ENCODE peak calls at places on chromosomes 2 and 18, in eight cellular contexts. D is caudate nucleus; W is activated CD8-positive, alpha-beta memory T cell treated with anti-CD3 and anti-CD28 coated beads, Interleukin-2, amount 10 ng/mL, durations not matched to agents 7 days and 5 days; R is endothelial cell; U is activated T-cell treated with anti-CD3 and anti-CD28 coated beads for 4 hours; O is adipocyte; Z is ovary; B is mucosa of descending colon. Q is an unnamed sample.

GRCh38 chr2:160201849-160202539 is 1.9 kb upstream of the ITGB6 start:
- DNase-seq in O (no peak), U (no peak), W (no peak), Z (no peak), R (no peak), B (no peak), D (no peak), Q (no peak)

GRCh38 chr2:174745142-174745541 is 19.1 kb downstream of the CHRNA1 start:
- DNase-seq in B (no peak), D (no peak), O (no peak), R (no peak), U (no peak), Z (no peak), W (no peak), Q (no peak)

GRCh38 chr18:22182884-22183610 is 13.7 kb downstream of the GATA6 start:
- DNase-seq in W (no peak), U (no peak), D (no peak), R (no peak), Z (no peak), B (no peak), O (no peak), Q (no peak)

GRCh38 chr2:41127351-41127750 is 675.5 kb upstream of the SLC8A1 start:
- DNase-seq in Z (no peak), D (no peak), U (no peak), W (no peak), O (no peak), B (no peak), R (no peak), Q (no peak)

GRCh38 chr2:105522645-105523044 is 123.8 kb upstream of the FHL2 start:
- DNase-seq in R (no peak), D (no peak), O (no peak), Z (peak), W (no peak), U (no peak), B (no peak), Q (no peak)

GRCh38 chr2:172864182-172864581 is 128.5 kb downstream of the RAPGEF4 start:
- DNase-seq in Z (peak), D (peak), U (peak), B (peak), W (peak), R (peak), O (peak), Q (peak)

GRCh38 chr2:101387151-101387807 is at the start of gene CREG2:
- DNase-seq in B (peak), O (peak), R (peak), W (peak), U (peak), Z (peak), D (peak), Q (no peak)

GRCh38 chr2:43133708-43134570 is 92.5 kb downstream of the ZFP36L2 start:
- DNase-seq in D (peak), W (peak), U (peak), Z (peak), R (no peak), O (no peak), B (peak), Q (no peak)

GRCh38 chr2:26471278-26471677 is 6.6 kb downstream of the OTOF start:
- DNase-seq in W (no peak), D (no peak), R (peak), O (no peak), Z (no peak), B (no peak), U (no peak), Q (no peak)

GRCh38 chr2:127627740-127628571 is 18.0 kb upstream of the GPR17 start:
- DNase-seq in U (no peak), B (peak), O (no peak), D (no peak), R (no peak), Z (no peak), W (no peak), Q (no peak)

GRCh38 chr2:19600506-19600905 is 242.1 kb upstream of the OSR1 start:
- DNase-seq in Z (no peak), D (no peak), U (no peak), R (no peak), W (no peak), O (peak), B (no peak), Q (no peak)

GRCh38 chr18:23250893-23251656 is 115.8 kb downstream of the CABLES1 start:
- DNase-seq in U (no peak), R (no peak), Z (no peak), O (no peak), D (no peak), W (peak), B (no peak), Q (no peak)

GRCh38 chr2:80331025-80331424 is 26.5 kb upstream of the LRRTM1 start:
- DNase-seq in O (no peak), D (peak), Z (no peak), B (no peak), R (no peak), U (no peak), W (no peak), Q (no peak)

GRCh38 chr2:53854678-53855077 is 5.1 kb downstream of the GPR75 start:
- DNase-seq in W (no peak), U (no peak), R (no peak), D (no peak), Z (no peak), B (no peak), O (no peak), Q (no peak)

GRCh38 chr18:48165104-48165866 is 234.8 kb upstream of the SMAD2 start:
- DNase-seq in D (no peak), R (no peak), W (no peak), B (peak), Z (no peak), O (no peak), U (no peak), Q (no peak)

GRCh38 chr2:246489-247145 is 17.2 kb downstream of the SH3YL1 start:
- DNase-seq in W (no peak), U (no peak), O (peak), Z (no peak), B (no peak), R (peak), D (no peak), Q (peak)

GRCh38 chr2:120499784-120500495 is 154.0 kb downstream of the INHBB start:
- DNase-seq in W (no peak), R (no peak), Z (no peak), U (no peak), O (no peak), B (no peak), D (no peak), Q (no peak)

GRCh38 chr18:51168960-51169662 is 28.4 kb downstream of the MEX3C start:
- DNase-seq in W (no peak), R (no peak), Z (no peak), O (no peak), U (no peak), B (no peak), D (no peak), Q (no peak)

GRCh38 chr2:39304200-39304599 is 60.4 kb upstream of the CDKL4 start:
- DNase-seq in W (no peak), D (no peak), O (peak), B (no peak), U (no peak), R (no peak), Z (no peak), Q (no peak)

GRCh38 chr2:175004980-175005832 is at the start of gene CHN1:
- DNase-seq in R (peak), Z (peak), D (peak), U (peak), W (peak), O (peak), B (peak), Q (no peak)

GRCh38 chr2:226705133-226705886 is 94.3 kb downstream of the IRS1 start:
- DNase-seq in O (no peak), Z (no peak), W (no peak), D (no peak), B (no peak), R (no peak), U (no peak), Q (no peak)

GRCh38 chr2:235903803-235904637 is 264.2 kb downstream of the GBX2 start:
- DNase-seq in O (no peak), R (no peak), W (no peak), Z (no peak), D (no peak), B (no peak), U (no peak), Q (no peak)

GRCh38 chr2:156331572-156332451 is 709 bp downstream of the NR4A2 start:
- DNase-seq in W (peak), D (peak), Z (peak), O (peak), B (peak), U (no peak), R (peak), Q (no peak)

GRCh38 chr18:7726522-7726921 is 159.4 kb downstream of the PTPRM start:
- DNase-seq in U (no peak), W (no peak), O (no peak), Z (no peak), D (no peak), R (no peak), B (no peak), Q (no peak)

GRCh38 chr2:105104208-105104731 is 66.4 kb downstream of the MRPS9 start:
- DNase-seq in B (no peak), U (no peak), O (no peak), D (no peak), Z (no peak), R (no peak), W (no peak), Q (no peak)

GRCh38 chr2:230913406-230913805 is 11.6 kb downstream of the GPR55 start:
- DNase-seq in B (peak), U (no peak), R (no peak), D (no peak), Z (no peak), W (peak), O (no peak), Q (no peak)

GRCh38 chr2:47867205-47867604 is 39.1 kb downstream of the FBXO11 start:
- DNase-seq in R (no peak), O (peak), Z (no peak), U (no peak), D (no peak), B (no peak), W (no peak), Q (peak)

GRCh38 chr2:165804719-165805118 is 10.7 kb upstream of the GALNT3 start:
- DNase-seq in W (no peak), Z (no peak), B (no peak), O (no peak), U (no peak), R (no peak), D (no peak), Q (no peak)

GRCh38 chr2:94759211-94759610 is 112.0 kb upstream of the TEKT4 start:
- DNase-seq in O (peak), U (no peak), D (no peak), Z (no peak), R (peak), B (no peak), W (no peak), Q (no peak)

GRCh38 chr2:71388214-71388613 is 56.6 kb downstream of the ZNF638 start:
- DNase-seq in U (no peak), R (no peak), W (no peak), B (no peak), O (no peak), D (no peak), Z (no peak), Q (no peak)

GRCh38 chr2:191302459-191303155 is 57.4 kb downstream of the MYO1B start:
- DNase-seq in U (no peak), Z (no peak), O (no peak), D (no peak), R (no peak), W (no peak), B (no peak), Q (no peak)

GRCh38 chr18:47932170-47932569 is 1.7 kb upstream of the SMAD2 start:
- DNase-seq in D (no peak), Z (no peak), R (no peak), W (no peak), B (no peak), O (no peak), U (no peak), Q (no peak)

GRCh38 chr2:212863185-212863588 is 288.2 kb downstream of the IKZF2 start:
- DNase-seq in Z (no peak), U (no peak), W (peak), B (peak), R (peak), O (no peak), D (no peak), Q (no peak)

GRCh38 chr2:62817348-62817747 is 111.8 kb downstream of the EHBP1 start:
- DNase-seq in W (no peak), R (no peak), U (no peak), B (no peak), Z (no peak), D (no peak), O (no peak), Q (no peak)

GRCh38 chr2:8406271-8406670 is 275.6 kb upstream of the ID2 start:
- DNase-seq in D (no peak), O (peak), R (no peak), B (no peak), U (no peak), W (no peak), Z (no peak), Q (no peak)

GRCh38 chr2:189305291-189305943 is 125.9 kb upstream of the COL5A2 start:
- DNase-seq in D (no peak), W (no peak), U (no peak), O (no peak), B (no peak), R (no peak), Z (no peak), Q (no peak)

GRCh38 chr18:8948471-8949149 is 153.9 kb upstream of the NDUFV2 start:
- DNase-seq in U (no peak), O (peak), D (peak), R (no peak), Z (no peak), W (no peak), B (no peak), Q (no peak)